ENCODE peak calls at places on chromosomes 7 and 10, in seven cellular contexts. T is iPS DF 19.7; Z is activated effector memory CD4-positive, alpha-beta T cell treated with Interleukin-2 at 50 U/mL for 16 hours; E is ureter; P is ELR; H is Right ventricle myocardium superior; B is NCI-H1092 treated with DMSO at 0.1 percent for 48 hours. N is an unnamed sample.

GRCh38 chr7:102111063-102111757 is 175.5 kb upstream of the SH2B2 start:
- DNase-seq in T (no peak), Z (no peak), E (no peak), P (no peak), H (no peak), B (no peak), N (no peak)

GRCh38 chr7:116316838-116317612 is 106.7 kb downstream of the TES start:
- DNase-seq in T (no peak), Z (no peak), E (peak), P (peak), H (peak), B (no peak), N (peak)

GRCh38 chr7:24864214-24864817 is 107.1 kb upstream of the GSDME start:
- DNase-seq in T (no peak), Z (no peak), E (no peak), P (no peak), H (no peak), B (no peak), N (no peak)

GRCh38 chr7:66366701-66367100 is 161.6 kb downstream of the TPST1 start:
- DNase-seq in T (no peak), Z (no peak), E (no peak), P (no peak), H (no peak), B (no peak), N (no peak)

GRCh38 chr7:48718731-48719387 is 205.5 kb upstream of the CDC14C start:
- DNase-seq in T (no peak), Z (no peak), E (no peak), P (no peak), H (no peak), B (peak), N (no peak)

GRCh38 chr7:141144921-141145629 is 71.2 kb downstream of the TMEM178B start:
- DNase-seq in T (no peak), Z (no peak), E (no peak), P (peak), H (no peak), B (no peak), N (no peak)

GRCh38 chr10:114821293-114821914 is at the start of gene FHIP2A:
- DNase-seq in T (no peak), Z (peak), E (peak), P (peak), H (peak), B (peak), N (peak)

GRCh38 chr7:2572101-2572842 is 13.5 kb downstream of the IQCE start:
- DNase-seq in T (no peak), Z (no peak), E (no peak), P (peak), H (no peak), B (no peak), N (no peak)

GRCh38 chr10:95475827-95476481 is 85.2 kb downstream of the SORBS1 start:
- DNase-seq in T (no peak), Z (no peak), E (no peak), P (no peak), H (no peak), B (no peak), N (peak)

GRCh38 chr7:51705701-51706100 is 389.1 kb upstream of the COBL start:
- DNase-seq in T (no peak), Z (no peak), E (no peak), P (no peak), H (no peak), B (no peak), N (no peak)

GRCh38 chr7:79806161-79806734 is 328.4 kb upstream of the GNAI1 start:
- DNase-seq in T (no peak), Z (no peak), E (no peak), P (peak), H (no peak), B (peak), N (no peak)

GRCh38 chr10:35600193-35600592 is 4.9 kb upstream of the GJD4 start:
- DNase-seq in T (no peak), Z (no peak), E (no peak), P (no peak), H (no peak), B (no peak), N (no peak)

N was measured in coronary artery.